ENCODE peak calls at places on chromosomes 3 and 15, in six cellular contexts. One of them, this sample, is unnamed.

GRCh38 chr3:105793040-105793439 is 75.8 kb downstream of the CBLB start:
- DNase-seq in ovary: no peak
- DNase-seq in AG04450: no peak
- DNase-seq in tibial artery: no peak
- DNase-seq in kidney epithelial cell: no peak
- DNase-seq in Calu3: no peak
- DNase-seq in this sample: no peak

GRCh38 chr3:23991236-23992050 is 46.4 kb downstream of the NR1D2 start:
- DNase-seq in Calu3: no peak
- DNase-seq in AG04450: no peak
- DNase-seq in tibial artery: no peak
- DNase-seq in kidney epithelial cell: no peak
- DNase-seq in ovary: no peak
- DNase-seq in this sample: no peak

GRCh38 chr15:57861805-57862586 is 155.5 kb downstream of the POLR2M start:
- DNase-seq in kidney epithelial cell: peak; percentile 31
- DNase-seq in tibial artery: no peak
- DNase-seq in Calu3: no peak
- DNase-seq in AG04450: peak; percentile 10
- DNase-seq in ovary: no peak
- DNase-seq in this sample: no peak

GRCh38 chr3:45746974-45747622 is 49.2 kb downstream of the SLC6A20 start:
- DNase-seq in AG04450: no peak
- DNase-seq in tibial artery: no peak
- DNase-seq in Calu3: no peak
- DNase-seq in kidney epithelial cell: no peak
- DNase-seq in ovary: no peak
- DNase-seq in this sample: no peak

GRCh38 chr3:44915702-44916438 is 41.5 kb downstream of the TGM4 start:
- DNase-seq in ovary: no peak
- DNase-seq in AG04450: no peak
- DNase-seq in tibial artery: no peak
- DNase-seq in Calu3: no peak
- DNase-seq in kidney epithelial cell: no peak
- DNase-seq in this sample: no peak

GRCh38 chr15:76386178-76386577 is 49.6 kb downstream of the ISL2 start:
- DNase-seq in Calu3: no peak
- DNase-seq in kidney epithelial cell: no peak
- DNase-seq in AG04450: no peak
- DNase-seq in tibial artery: no peak
- DNase-seq in ovary: no peak
- DNase-seq in this sample: no peak

GRCh38 chr15:66805207-66805975 is 103.4 kb downstream of the SMAD6 start:
- DNase-seq in AG04450: no peak
- DNase-seq in tibial artery: peak; percentile 45
- DNase-seq in Calu3: no peak
- DNase-seq in ovary: no peak
- DNase-seq in kidney epithelial cell: no peak
- DNase-seq in this sample: no peak

GRCh38 chr3:59381282-59381681 is 331.5 kb upstream of the CFAP20DC start:
- DNase-seq in tibial artery: no peak
- DNase-seq in AG04450: no peak
- DNase-seq in ovary: no peak
- DNase-seq in kidney epithelial cell: no peak
- DNase-seq in Calu3: no peak
- DNase-seq in this sample: no peak

GRCh38 chr15:68552773-68553172 is 26.0 kb upstream of the CORO2B start:
- DNase-seq in kidney epithelial cell: no peak
- DNase-seq in Calu3: no peak
- DNase-seq in ovary: no peak
- DNase-seq in tibial artery: no peak
- DNase-seq in AG04450: no peak
- DNase-seq in this sample: no peak
- TF ChIP-seq CTCF in kidney epithelial cell: no peak
- TF ChIP-seq CTCF in Calu3: no peak
- TF ChIP-seq CTCF in ovary: no peak
- TF ChIP-seq CTCF in tibial artery: no peak
- TF ChIP-seq CTCF in AG04450: no peak
- TF ChIP-seq CTCF in this sample: no peak

GRCh38 chr15:44193651-44194396 is 1.2 kb downstream of the FRMD5 start:
- DNase-seq in tibial artery: no peak
- DNase-seq in AG04450: no peak
- DNase-seq in Calu3: no peak
- DNase-seq in kidney epithelial cell: no peak
- DNase-seq in ovary: no peak
- DNase-seq in this sample: peak; percentile 43

GRCh38 chr15:44188810-44189209 is 6.3 kb downstream of the FRMD5 start:
- DNase-seq in tibial artery: no peak
- DNase-seq in Calu3: no peak
- DNase-seq in ovary: no peak
- DNase-seq in AG04450: no peak
- DNase-seq in kidney epithelial cell: no peak
- DNase-seq in this sample: no peak

GRCh38 chr15:44195151-44195740 is at the start of gene FRMD5:
- DNase-seq in ovary: peak; percentile 79
- DNase-seq in Calu3: peak; percentile 93
- DNase-seq in tibial artery: peak; percentile 71
- DNase-seq in AG04450: peak; percentile 92
- DNase-seq in kidney epithelial cell: peak; percentile 65
- DNase-seq in this sample: peak; percentile 98

GRCh38 chr15:44199393-44199792 is 4.3 kb upstream of the FRMD5 start:
- DNase-seq in kidney epithelial cell: no peak
- DNase-seq in tibial artery: no peak
- DNase-seq in ovary: no peak
- DNase-seq in Calu3: peak; percentile 13
- DNase-seq in AG04450: no peak
- DNase-seq in this sample: no peak

DNA sequence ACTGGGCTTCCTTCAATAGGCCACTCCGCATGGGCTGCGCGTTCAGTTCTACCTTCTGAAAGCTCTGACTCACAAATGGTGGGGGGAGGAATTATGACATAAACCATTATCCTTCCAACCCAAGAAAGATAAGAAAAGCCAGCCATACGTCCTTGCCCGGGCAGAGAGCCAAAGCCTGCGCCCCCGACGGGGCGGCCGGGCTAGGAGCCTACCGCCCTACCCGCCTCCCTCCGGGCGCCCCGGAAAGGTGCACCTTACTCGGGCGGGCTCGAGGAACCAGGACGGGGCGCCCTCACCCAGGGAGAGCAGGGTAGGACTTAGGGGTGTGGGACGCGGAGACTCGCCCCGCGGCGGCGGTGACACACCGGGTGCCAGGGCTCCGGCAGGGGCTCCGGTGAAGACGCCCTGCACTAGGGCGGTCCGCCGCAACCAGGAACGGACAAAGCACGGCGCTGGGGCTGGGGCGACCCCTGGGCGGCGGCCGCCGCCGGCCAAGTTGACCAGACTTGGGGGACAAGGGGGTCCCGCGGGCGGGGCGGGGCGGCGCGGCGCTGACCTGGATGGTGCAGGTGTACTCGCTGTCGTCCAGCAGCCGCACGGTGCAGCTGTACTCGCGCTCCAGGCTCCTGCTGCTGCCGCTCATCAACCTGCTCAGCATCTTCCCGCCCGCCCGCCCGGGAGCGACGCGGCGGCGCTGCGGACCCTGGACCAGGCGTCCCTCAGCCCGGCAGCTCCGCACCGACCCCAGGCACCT is 497 bp downstream of the FRMD5 start:
- DNase-seq in AG04450: peak; percentile 33
- DNase-seq in tibial artery: no peak
- DNase-seq in kidney epithelial cell: no peak
- DNase-seq in Calu3: peak; percentile 76
- DNase-seq in ovary: peak; percentile 41
- DNase-seq in this sample: peak; percentile 64
- TF ChIP-seq CTCF in AG04450: no peak
- TF ChIP-seq CTCF in tibial artery: no peak
- TF ChIP-seq CTCF in kidney epithelial cell: no peak
- TF ChIP-seq CTCF in Calu3: no peak
- TF ChIP-seq CTCF in ovary: no peak
- TF ChIP-seq CTCF in this sample: no peak

GRCh38 chr3:13579089-13579488 is 30.2 kb downstream of the FBLN2 start:
- DNase-seq in AG04450: peak; percentile 49
- DNase-seq in ovary: no peak
- DNase-seq in tibial artery: no peak
- DNase-seq in kidney epithelial cell: peak; percentile 55
- DNase-seq in Calu3: no peak
- DNase-seq in this sample: no peak
- TF ChIP-seq CTCF in AG04450: no peak
- TF ChIP-seq CTCF in ovary: no peak
- TF ChIP-seq CTCF in tibial artery: no peak
- TF ChIP-seq CTCF in kidney epithelial cell: no peak
- TF ChIP-seq CTCF in Calu3: no peak
- TF ChIP-seq CTCF in this sample: no peak

GRCh38 chr3:38131621-38132369 is 5.1 kb downstream of the ACAA1 start:
- DNase-seq in kidney epithelial cell: no peak
- DNase-seq in tibial artery: peak; percentile 19
- DNase-seq in Calu3: no peak
- DNase-seq in AG04450: no peak
- DNase-seq in ovary: no peak
- DNase-seq in this sample: peak; percentile 81
- TF ChIP-seq CTCF in kidney epithelial cell: peak; percentile 56
- TF ChIP-seq CTCF in tibial artery: no peak
- TF ChIP-seq CTCF in Calu3: no peak
- TF ChIP-seq CTCF in AG04450: peak; percentile 63
- TF ChIP-seq CTCF in ovary: no peak
- TF ChIP-seq CTCF in this sample: peak; percentile 19

DNA sequence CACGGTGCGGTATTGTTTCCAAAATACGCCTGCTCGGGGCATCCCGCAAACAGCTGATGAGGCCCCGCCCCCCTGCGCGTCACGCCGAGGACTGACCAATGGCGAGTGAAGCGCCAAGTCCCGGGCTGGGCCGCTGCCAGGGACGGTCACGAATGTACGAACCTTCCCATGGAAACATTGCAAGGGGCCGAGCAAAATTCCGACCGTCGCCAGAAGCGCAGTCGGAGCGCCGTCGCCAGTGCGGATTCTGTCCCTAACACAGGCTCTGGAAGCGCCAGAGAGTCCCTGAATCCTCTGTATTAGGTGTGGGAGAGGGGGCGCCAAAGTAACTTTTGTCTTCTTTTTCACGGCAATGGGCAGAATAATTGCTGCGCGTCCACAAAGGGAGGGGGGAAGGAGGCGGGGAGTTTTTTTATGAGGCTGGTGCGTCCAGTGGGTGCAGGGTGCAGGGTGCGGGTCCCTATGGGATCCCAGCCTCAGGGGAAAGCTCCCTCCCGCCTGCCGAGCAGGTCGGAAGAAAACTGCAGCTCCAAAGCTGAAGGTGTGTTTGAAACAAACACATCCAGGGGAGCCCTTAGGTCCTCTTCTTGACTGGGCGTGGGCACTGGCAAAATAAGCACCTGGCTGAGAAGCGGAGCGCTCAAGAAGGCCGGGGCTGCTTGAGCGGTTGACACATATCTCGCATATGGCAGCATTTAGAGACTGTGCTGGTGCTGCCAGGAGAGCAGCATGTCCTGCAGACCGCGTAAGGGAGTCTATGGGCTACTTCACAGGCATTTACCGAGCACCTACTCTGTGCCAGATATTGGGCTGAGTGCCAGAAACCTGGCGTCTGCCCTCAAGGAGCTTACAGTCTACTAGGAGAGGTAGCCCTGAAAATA is at the start of gene BMF:
- DNase-seq in AG04450: peak; percentile 98
- DNase-seq in ovary: peak; percentile 100
- DNase-seq in kidney epithelial cell: peak; percentile 93
- DNase-seq in tibial artery: peak; percentile 100
- DNase-seq in Calu3: peak; percentile 96
- DNase-seq in this sample: peak; percentile 99
- TF ChIP-seq CTCF in AG04450: peak; percentile 43
- TF ChIP-seq CTCF in ovary: peak; percentile 16
- TF ChIP-seq CTCF in kidney epithelial cell: peak; percentile 52
- TF ChIP-seq CTCF in tibial artery: peak; percentile 14
- TF ChIP-seq CTCF in Calu3: no peak
- TF ChIP-seq CTCF in this sample: no peak

This sample was measured in glutamatergic neuron.